ENCODE peak calls at places on chromosomes 3 and 15, in six cellular contexts. H, K, F, U, E and T are unnamed samples.

GRCh38 chr3:84141571-84141970 is 817.2 kb upstream of the CADM2 start:
- DNase-seq in H (no peak), K (no peak), F (no peak), U (no peak), E (no peak), T (no peak)

GRCh38 chr15:80464952-80465645 is 60.9 kb downstream of the ARNT2 start:
- DNase-seq in H (no peak), K (no peak), F (no peak), U (no peak), E (no peak), T (no peak)

GRCh38 chr3:53844262-53845102 is 1.7 kb downstream of the CHDH start:
- DNase-seq in H (no peak), K (peak), F (no peak), U (peak), E (no peak), T (no peak)

GRCh38 chr3:136974670-136975069 is 16.9 kb downstream of the IL20RB start:
- DNase-seq in H (no peak), K (no peak), F (no peak), U (no peak), E (no peak), T (no peak)

GRCh38 chr3:27685474-27685873 is 36.6 kb downstream of the EOMES start:
- DNase-seq in H (no peak), K (no peak), F (no peak), U (no peak), E (no peak), T (no peak)

GRCh38 chr3:121817753-121818152 is 17.1 kb downstream of the IQCB1 start:
- DNase-seq in H (no peak), K (no peak), F (no peak), U (no peak), E (no peak), T (no peak)

GRCh38 chr3:119831941-119832371 is 50.1 kb downstream of the NR1I2 start:
- DNase-seq in H (no peak), K (no peak), F (no peak), U (no peak), E (no peak), T (no peak)

GRCh38 chr3:13883681-13884080 is 3.8 kb upstream of the WNT7A start:
- DNase-seq in H (no peak), K (no peak), F (no peak), U (no peak), E (no peak), T (no peak)

GRCh38 chr3:146454796-146455195 is 14.6 kb downstream of the PLSCR2 start:
- DNase-seq in H (no peak), K (no peak), F (no peak), U (no peak), E (no peak), T (no peak)

GRCh38 chr15:84813931-84814330 is 3.2 kb upstream of the ALPK3 start:
- DNase-seq in H (no peak), K (no peak), F (no peak), U (no peak), E (no peak), T (no peak)

GRCh38 chr3:37386627-37387230 is 212.3 kb upstream of the LRRFIP2 start:
- DNase-seq in H (no peak), K (no peak), F (no peak), U (no peak), E (peak), T (no peak)

GRCh38 chr3:152960684-152961083 is 125.8 kb downstream of the P2RY1 start:
- DNase-seq in H (no peak), K (no peak), F (no peak), U (no peak), E (no peak), T (no peak)

GRCh38 chr15:85583404-85584390 is 203.3 kb downstream of the AKAP13 start:
- DNase-seq in H (peak), K (no peak), F (no peak), U (peak), E (peak), T (peak)

GRCh38 chr3:100516232-100516631 is 23.8 kb downstream of the TMEM45A start:
- DNase-seq in H (no peak), K (no peak), F (no peak), U (no peak), E (no peak), T (no peak)

GRCh38 chr3:10962481-10963036 is 30.0 kb upstream of the SLC6A1 start:
- DNase-seq in H (no peak), K (no peak), F (no peak), U (no peak), E (no peak), T (no peak)

GRCh38 chr15:88844749-88845386 is 41.6 kb downstream of the ACAN start:
- DNase-seq in H (no peak), K (no peak), F (no peak), U (no peak), E (no peak), T (no peak)

GRCh38 chr3:27165348-27165747 is 203.8 kb downstream of the NEK10 start:
- DNase-seq in H (no peak), K (no peak), F (no peak), U (no peak), E (no peak), T (no peak)

GRCh38 chr3:49013738-49014660 is 4.4 kb downstream of the DALRD3 start:
- DNase-seq in H (no peak), K (peak), F (peak), U (peak), E (no peak), T (no peak)

GRCh38 chr3:55467099-55467498 is 20.0 kb downstream of the WNT5A start:
- DNase-seq in H (no peak), K (no peak), F (no peak), U (no peak), E (no peak), T (no peak)

GRCh38 chr15:66404532-66404931 is 17.8 kb downstream of the MAP2K1 start:
- DNase-seq in H (no peak), K (no peak), F (peak), U (peak), E (peak), T (no peak)

GRCh38 chr15:63046927-63047760 is 4.6 kb downstream of the TPM1 start:
- DNase-seq in H (no peak), K (no peak), F (no peak), U (no peak), E (no peak), T (no peak)

GRCh38 chr3:59935025-59935424 is 885.2 kb upstream of the CFAP20DC start:
- DNase-seq in H (no peak), K (no peak), F (no peak), U (no peak), E (no peak), T (no peak)

GRCh38 chr3:23915537-23916108 is 1.2 kb downstream of the NKIRAS1 start:
- DNase-seq in H (no peak), K (no peak), F (no peak), U (no peak), E (no peak), T (no peak)

GRCh38 chr15:78879517-78880241 is 7.0 kb downstream of the MORF4L1 start:
- DNase-seq in H (no peak), K (no peak), F (no peak), U (no peak), E (no peak), T (no peak)

GRCh38 chr15:78120523-78120922 is 10.7 kb downstream of the CIB2 start:
- DNase-seq in H (no peak), K (no peak), F (no peak), U (no peak), E (no peak), T (no peak)

GRCh38 chr3:57256844-57257243 is 29.3 kb downstream of the APPL1 start:
- DNase-seq in H (no peak), K (no peak), F (no peak), U (no peak), E (no peak), T (peak)

GRCh38 chr3:75631541-75631940 is 32.6 kb upstream of the FRG2C start:
- DNase-seq in H (no peak), K (no peak), F (no peak), U (no peak), E (no peak), T (no peak)

GRCh38 chr15:57743424-57743823 is 36.9 kb downstream of the POLR2M start:
- DNase-seq in H (no peak), K (no peak), F (no peak), U (no peak), E (no peak), T (no peak)

GRCh38 chr3:85567074-85567676 is 608.4 kb downstream of the CADM2 start:
- DNase-seq in H (peak), K (no peak), F (no peak), U (peak), E (peak), T (peak)

GRCh38 chr15:40064231-40064894 is 25.4 kb upstream of the SRP14 start:
- DNase-seq in H (no peak), K (no peak), F (no peak), U (no peak), E (no peak), T (no peak)

GRCh38 chr3:180744226-180744625 is 64.9 kb upstream of the CCDC39 start:
- DNase-seq in H (no peak), K (no peak), F (no peak), U (no peak), E (no peak), T (no peak)

GRCh38 chr15:71686221-71687050 is 123.9 kb upstream of the NR2E3 start:
- DNase-seq in H (no peak), K (no peak), F (no peak), U (no peak), E (no peak), T (no peak)

GRCh38 chr3:143769663-143770062 is 78.6 kb downstream of the SLC9A9 start:
- DNase-seq in H (no peak), K (no peak), F (no peak), U (no peak), E (no peak), T (no peak)

GRCh38 chr3:128278761-128279593 is 125.7 kb downstream of the EEFSEC start:
- DNase-seq in H (peak), K (no peak), F (no peak), U (peak), E (no peak), T (peak)

GRCh38 chr15:52858388-52859176 is 68.4 kb upstream of the ONECUT1 start:
- DNase-seq in H (no peak), K (no peak), F (no peak), U (no peak), E (no peak), T (peak)

GRCh38 chr3:414063-414462 is 217.5 kb downstream of the CHL1 start:
- DNase-seq in H (no peak), K (no peak), F (no peak), U (no peak), E (no peak), T (no peak)

GRCh38 chr3:9916346-9916733 is 558 bp upstream of the IL17RC start:
- DNase-seq in H (no peak), K (no peak), F (no peak), U (peak), E (no peak), T (no peak)

GRCh38 chr3:9914559-9915251 is 2.2 kb upstream of the IL17RC start:
- DNase-seq in H (no peak), K (no peak), F (no peak), U (no peak), E (no peak), T (no peak)

GRCh38 chr3:9916734-9917680 is at the start of gene IL17RC:
- DNase-seq in H (peak), K (peak), F (peak), U (peak), E (peak), T (peak)

GRCh38 chr3:9914011-9914410 is 2.9 kb upstream of the IL17RC start:
- DNase-seq in H (peak), K (no peak), F (no peak), U (no peak), E (no peak), T (no peak)

DNA sequence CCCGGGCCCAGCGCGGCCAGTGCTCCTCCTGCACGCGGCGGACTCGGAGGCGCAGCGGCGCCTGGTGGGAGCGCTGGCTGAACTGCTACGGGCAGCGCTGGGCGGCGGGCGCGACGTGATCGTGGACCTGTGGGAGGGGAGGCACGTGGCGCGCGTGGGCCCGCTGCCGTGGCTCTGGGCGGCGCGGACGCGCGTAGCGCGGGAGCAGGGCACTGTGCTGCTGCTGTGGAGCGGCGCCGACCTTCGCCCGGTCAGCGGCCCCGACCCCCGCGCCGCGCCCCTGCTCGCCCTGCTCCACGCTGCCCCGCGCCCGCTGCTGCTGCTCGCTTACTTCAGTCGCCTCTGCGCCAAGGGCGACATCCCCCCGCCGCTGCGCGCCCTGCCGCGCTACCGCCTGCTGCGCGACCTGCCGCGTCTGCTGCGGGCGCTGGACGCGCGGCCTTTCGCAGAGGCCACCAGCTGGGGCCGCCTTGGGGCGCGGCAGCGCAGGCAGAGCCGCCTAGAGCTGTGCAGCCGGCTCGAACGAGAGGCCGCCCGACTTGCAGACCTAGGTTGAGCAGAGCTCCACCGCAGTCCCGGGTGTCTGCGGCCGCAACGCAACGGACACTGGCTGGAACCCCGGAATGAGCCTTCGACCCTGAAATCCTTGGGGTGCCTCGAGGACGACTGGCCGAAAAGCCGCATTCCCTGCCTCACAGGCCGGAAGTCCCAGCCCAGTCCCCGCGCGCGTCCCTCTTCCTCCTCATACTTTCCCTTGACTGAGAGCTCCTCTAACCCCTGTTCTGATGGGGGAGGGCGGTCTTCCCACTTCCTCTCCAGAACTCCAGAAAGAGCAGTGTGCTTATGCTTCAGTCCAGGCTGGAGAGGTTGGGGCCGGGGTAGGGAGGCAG is 1.4 kb upstream of the IL17RC start:
- DNase-seq in H (peak), K (peak), F (no peak), U (peak), E (peak), T (peak)
- TF ChIP-seq POLR2A in H (peak), K (peak), F (no peak), U (peak), E (no peak), T (no peak)

GRCh38 chr3:44981220-44981619 is 5.2 kb downstream of the EXOSC7 start:
- DNase-seq in H (no peak), K (no peak), F (no peak), U (no peak), E (no peak), T (no peak)

GRCh38 chr3:44981751-44982150 is 5.7 kb downstream of the EXOSC7 start:
- DNase-seq in H (no peak), K (no peak), F (no peak), U (no peak), E (no peak), T (no peak)

GRCh38 chr3:44970916-44971490 is 5.0 kb downstream of the ZDHHC3 start:
- DNase-seq in H (no peak), K (no peak), F (no peak), U (no peak), E (no peak), T (no peak)

GRCh38 chr3:44974406-44974805 is 1.6 kb downstream of the ZDHHC3 start:
- DNase-seq in H (no peak), K (no peak), F (no peak), U (no peak), E (no peak), T (no peak)

DNA sequence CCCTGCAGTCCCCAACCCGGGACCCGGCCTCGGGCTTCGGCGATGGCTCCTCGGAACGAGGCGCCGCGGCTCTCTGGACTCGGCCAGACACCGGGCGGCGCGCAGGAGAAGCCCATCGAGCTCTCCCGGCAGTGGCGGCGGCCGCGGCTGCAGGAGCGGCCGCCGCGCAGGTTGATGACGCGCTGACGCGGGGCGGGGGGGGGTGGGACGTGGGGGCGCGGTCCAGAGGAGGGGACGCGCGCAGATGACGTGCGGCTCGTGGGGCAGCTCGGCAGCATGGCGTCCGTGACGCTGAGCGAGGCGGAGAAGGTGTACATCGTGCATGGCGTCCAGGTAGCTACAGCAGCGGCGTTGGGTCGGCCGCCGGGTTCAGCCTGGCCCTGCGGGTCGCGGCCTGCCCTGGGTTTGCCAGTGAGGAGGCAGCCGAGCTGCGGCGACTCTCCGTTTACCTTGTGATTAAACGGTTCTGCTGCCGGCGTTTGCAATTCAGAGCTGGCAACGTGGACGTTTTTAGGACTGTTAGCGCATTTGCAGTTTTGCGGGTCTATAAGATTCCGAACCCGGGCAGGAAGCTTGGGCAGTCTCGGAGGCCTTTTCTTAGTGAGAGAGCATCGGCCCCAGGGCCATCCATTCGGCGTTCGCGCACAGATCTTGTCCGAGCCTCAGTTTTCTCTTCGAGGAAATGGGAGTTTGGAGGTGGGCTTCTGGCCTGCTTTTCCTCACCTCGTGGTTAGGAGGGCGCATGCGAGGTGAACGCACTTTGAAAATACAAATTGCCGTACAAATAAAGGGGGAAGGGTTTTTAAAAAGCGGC is at the start of the genes EXOSC7 and ZDHHC3:
- DNase-seq in H (peak), K (peak), F (peak), U (peak), E (peak), T (peak)
- TF ChIP-seq POLR2A in H (peak), K (peak), F (peak), U (peak), E (no peak), T (peak)

GRCh38 chr3:4525555-4526238 is 32.5 kb downstream of the ITPR1 start:
- DNase-seq in H (no peak), K (no peak), F (no peak), U (no peak), E (no peak), T (no peak)

GRCh38 chr3:4520013-4520881 is 27.1 kb downstream of the ITPR1 start:
- DNase-seq in H (no peak), K (no peak), F (no peak), U (no peak), E (no peak), T (no peak)

GRCh38 chr3:4523710-4524422 is 30.7 kb downstream of the ITPR1 start:
- DNase-seq in H (no peak), K (no peak), F (no peak), U (no peak), E (no peak), T (no peak)

GRCh38 chr3:4524423-4524769 is 31.2 kb downstream of the ITPR1 start:
- DNase-seq in H (no peak), K (no peak), F (no peak), U (no peak), E (no peak), T (no peak)

GRCh38 chr3:4522962-4523361 is 29.8 kb downstream of the ITPR1 start:
- DNase-seq in H (no peak), K (no peak), F (no peak), U (no peak), E (no peak), T (no peak)
- TF ChIP-seq POLR2A in H (no peak), K (no peak), F (no peak), U (no peak), E (no peak), T (no peak)

DNA sequence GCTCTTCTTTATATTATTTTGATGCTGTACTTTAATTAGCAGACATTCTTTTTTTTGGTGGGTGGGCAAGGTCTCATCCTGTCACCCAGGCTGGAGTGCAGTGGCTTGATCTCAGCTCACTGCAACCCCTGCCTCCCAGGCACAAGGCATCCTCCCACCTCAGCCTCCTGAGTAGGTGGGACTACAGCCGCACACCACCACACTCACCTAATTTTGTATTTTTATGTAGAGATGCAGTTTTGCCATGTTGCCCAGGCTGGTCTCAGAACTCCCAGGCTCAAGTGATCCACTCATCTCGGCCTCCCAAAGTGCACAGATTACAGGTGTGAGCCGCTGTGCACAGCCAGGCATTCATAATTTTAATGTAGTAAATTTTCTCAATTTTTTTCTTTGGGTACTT is 608.1 kb downstream of the ZNF385D start:
- DNase-seq in H (no peak), K (no peak), F (no peak), U (no peak), E (no peak), T (no peak)
- TF ChIP-seq POLR2A in H (no peak), K (no peak), F (no peak), U (no peak), E (no peak), T (no peak)

DNA sequence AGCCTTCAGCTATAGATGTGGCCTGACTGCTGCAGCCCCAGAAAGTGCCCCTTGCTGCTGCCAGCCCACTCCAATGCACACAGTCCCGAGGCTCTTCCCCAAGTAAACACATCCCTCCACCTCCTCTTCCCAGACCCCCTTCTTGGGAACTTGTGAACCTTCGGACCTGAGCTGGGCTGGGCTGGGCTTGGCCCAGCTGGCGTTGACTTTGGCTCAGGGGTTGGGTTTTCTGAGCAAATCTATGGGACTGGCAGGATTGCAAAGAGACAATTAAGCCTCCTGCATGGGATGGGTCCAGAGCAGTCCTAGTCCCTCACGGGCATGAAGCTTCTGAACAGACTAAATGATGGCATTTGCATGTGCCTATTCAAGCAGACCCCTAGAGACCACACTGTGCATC is 14.7 kb downstream of the VIPR1 start:
- DNase-seq in H (no peak), K (peak), F (no peak), U (no peak), E (no peak), T (no peak)
- TF ChIP-seq POLR2A in H (no peak), K (no peak), F (no peak), U (no peak), E (no peak), T (no peak)